ENCODE peak calls at places on chromosomes 12 and 14, in eight cellular contexts. One of them, this sample, is unnamed.

GRCh38 chr12:120194534-120195395 is at the start of gene GCN1:
- DNase-seq in thyroid gland: peak; percentile 81
- DNase-seq in dorsolateral prefrontal cortex: peak; percentile 87
- DNase-seq in mammary epithelial cell: peak; percentile 84
- DNase-seq in OCI-LY7: peak; percentile 86
- DNase-seq in AG09309: peak; percentile 21
- DNase-seq in tibial nerve: peak; percentile 70
- DNase-seq in fibroblast of pulmonary artery: peak; percentile 74
- DNase-seq in this sample: peak; percentile 80

GRCh38 chr12:12176402-12176801 is 90.4 kb downstream of the LRP6 start:
- DNase-seq in thyroid gland: no peak
- DNase-seq in dorsolateral prefrontal cortex: no peak
- DNase-seq in mammary epithelial cell: no peak
- DNase-seq in OCI-LY7: peak; percentile 52
- DNase-seq in AG09309: no peak
- DNase-seq in tibial nerve: no peak
- DNase-seq in fibroblast of pulmonary artery: no peak
- DNase-seq in this sample: no peak

GRCh38 chr12:132899033-132899432 is 11.6 kb upstream of the CHFR start:
- DNase-seq in thyroid gland: no peak
- DNase-seq in dorsolateral prefrontal cortex: no peak
- DNase-seq in mammary epithelial cell: peak; percentile 12
- DNase-seq in OCI-LY7: no peak
- DNase-seq in AG09309: no peak
- DNase-seq in tibial nerve: no peak
- DNase-seq in fibroblast of pulmonary artery: peak; percentile 19
- DNase-seq in this sample: no peak

GRCh38 chr12:27787559-27787958 is 7.5 kb upstream of the MANSC4 start:
- DNase-seq in thyroid gland: no peak
- DNase-seq in dorsolateral prefrontal cortex: no peak
- DNase-seq in mammary epithelial cell: no peak
- DNase-seq in OCI-LY7: no peak
- DNase-seq in AG09309: no peak
- DNase-seq in tibial nerve: no peak
- DNase-seq in fibroblast of pulmonary artery: no peak
- DNase-seq in this sample: no peak

GRCh38 chr12:74169607-74170006 is 368.0 kb upstream of the ATXN7L3B start:
- DNase-seq in thyroid gland: no peak
- DNase-seq in dorsolateral prefrontal cortex: no peak
- DNase-seq in mammary epithelial cell: no peak
- DNase-seq in OCI-LY7: no peak
- DNase-seq in AG09309: no peak
- DNase-seq in tibial nerve: no peak
- DNase-seq in fibroblast of pulmonary artery: no peak
- DNase-seq in this sample: no peak

GRCh38 chr12:103640831-103641230 is 53.8 kb downstream of the STAB2 start:
- DNase-seq in thyroid gland: no peak
- DNase-seq in dorsolateral prefrontal cortex: no peak
- DNase-seq in mammary epithelial cell: no peak
- DNase-seq in OCI-LY7: no peak
- DNase-seq in AG09309: no peak
- DNase-seq in tibial nerve: no peak
- DNase-seq in fibroblast of pulmonary artery: no peak
- DNase-seq in this sample: no peak

GRCh38 chr12:65459545-65459944 is 181.1 kb downstream of the MSRB3 start:
- DNase-seq in thyroid gland: no peak
- DNase-seq in dorsolateral prefrontal cortex: no peak
- DNase-seq in mammary epithelial cell: no peak
- DNase-seq in OCI-LY7: no peak
- DNase-seq in AG09309: no peak
- DNase-seq in tibial nerve: no peak
- DNase-seq in fibroblast of pulmonary artery: no peak
- DNase-seq in this sample: no peak

GRCh38 chr12:132494294-132495164 is 4.6 kb downstream of the FBRSL1 start:
- DNase-seq in thyroid gland: peak; percentile 78
- DNase-seq in dorsolateral prefrontal cortex: peak; percentile 70
- DNase-seq in mammary epithelial cell: no peak
- DNase-seq in OCI-LY7: no peak
- DNase-seq in AG09309: no peak
- DNase-seq in tibial nerve: no peak
- DNase-seq in fibroblast of pulmonary artery: no peak
- DNase-seq in this sample: no peak

GRCh38 chr12:130872179-130873096 is 572 bp downstream of the RAN start:
- DNase-seq in thyroid gland: peak; percentile 41
- DNase-seq in dorsolateral prefrontal cortex: peak; percentile 30
- DNase-seq in mammary epithelial cell: peak; percentile 27
- DNase-seq in OCI-LY7: peak; percentile 57
- DNase-seq in AG09309: no peak
- DNase-seq in tibial nerve: peak; percentile 9
- DNase-seq in fibroblast of pulmonary artery: peak; percentile 23
- DNase-seq in this sample: peak; percentile 13

GRCh38 chr14:64465856-64466554 is 706 bp downstream of the AKAP5 start:
- DNase-seq in thyroid gland: peak; percentile 25
- DNase-seq in dorsolateral prefrontal cortex: peak; percentile 57
- DNase-seq in mammary epithelial cell: no peak
- DNase-seq in OCI-LY7: no peak
- DNase-seq in AG09309: peak; percentile 2
- DNase-seq in tibial nerve: peak; percentile 35
- DNase-seq in fibroblast of pulmonary artery: peak; percentile 52
- DNase-seq in this sample: peak; percentile 60

GRCh38 chr12:88509851-88510250 is 70.4 kb downstream of the KITLG start:
- DNase-seq in thyroid gland: no peak
- DNase-seq in dorsolateral prefrontal cortex: no peak
- DNase-seq in mammary epithelial cell: no peak
- DNase-seq in OCI-LY7: no peak
- DNase-seq in AG09309: no peak
- DNase-seq in tibial nerve: no peak
- DNase-seq in fibroblast of pulmonary artery: no peak
- DNase-seq in this sample: no peak

GRCh38 chr12:113757223-113758002 is 208.7 kb downstream of the RBM19 start:
- DNase-seq in thyroid gland: no peak
- DNase-seq in dorsolateral prefrontal cortex: peak; percentile 89
- DNase-seq in mammary epithelial cell: peak; percentile 5
- DNase-seq in OCI-LY7: no peak
- DNase-seq in AG09309: no peak
- DNase-seq in tibial nerve: no peak
- DNase-seq in fibroblast of pulmonary artery: no peak
- DNase-seq in this sample: no peak

GRCh38 chr12:106315523-106315922 is 13.0 kb downstream of the TCP11L2 start:
- DNase-seq in thyroid gland: no peak
- DNase-seq in dorsolateral prefrontal cortex: no peak
- DNase-seq in mammary epithelial cell: no peak
- DNase-seq in OCI-LY7: no peak
- DNase-seq in AG09309: no peak
- DNase-seq in tibial nerve: no peak
- DNase-seq in fibroblast of pulmonary artery: no peak
- DNase-seq in this sample: no peak

GRCh38 chr12:21704847-21705246 is 47.2 kb upstream of the LDHB start:
- DNase-seq in thyroid gland: no peak
- DNase-seq in dorsolateral prefrontal cortex: no peak
- DNase-seq in mammary epithelial cell: no peak
- DNase-seq in OCI-LY7: no peak
- DNase-seq in AG09309: no peak
- DNase-seq in tibial nerve: no peak
- DNase-seq in fibroblast of pulmonary artery: no peak
- DNase-seq in this sample: no peak

GRCh38 chr14:105918496-105919262 is 392.3 kb downstream of the TMEM121 start:
- DNase-seq in thyroid gland: no peak
- DNase-seq in dorsolateral prefrontal cortex: no peak
- DNase-seq in mammary epithelial cell: no peak
- DNase-seq in OCI-LY7: no peak
- DNase-seq in AG09309: no peak
- DNase-seq in tibial nerve: no peak
- DNase-seq in fibroblast of pulmonary artery: no peak
- DNase-seq in this sample: no peak

GRCh38 chr12:80175307-80175930 is 76.1 kb downstream of the OTOGL start:
- DNase-seq in thyroid gland: peak; percentile 13
- DNase-seq in dorsolateral prefrontal cortex: no peak
- DNase-seq in mammary epithelial cell: peak; percentile 52
- DNase-seq in OCI-LY7: no peak
- DNase-seq in AG09309: no peak
- DNase-seq in tibial nerve: no peak
- DNase-seq in fibroblast of pulmonary artery: no peak
- DNase-seq in this sample: no peak

GRCh38 chr12:18165422-18165871 is 75.5 kb upstream of the RERGL start:
- DNase-seq in thyroid gland: no peak
- DNase-seq in dorsolateral prefrontal cortex: no peak
- DNase-seq in mammary epithelial cell: peak; percentile 70
- DNase-seq in OCI-LY7: peak; percentile 25
- DNase-seq in AG09309: no peak
- DNase-seq in tibial nerve: no peak
- DNase-seq in fibroblast of pulmonary artery: peak; percentile 57
- DNase-seq in this sample: peak; percentile 68

GRCh38 chr12:96208346-96208745 is 14.2 kb downstream of the ELK3 start:
- DNase-seq in thyroid gland: no peak
- DNase-seq in dorsolateral prefrontal cortex: no peak
- DNase-seq in mammary epithelial cell: peak; percentile 74
- DNase-seq in OCI-LY7: no peak
- DNase-seq in AG09309: peak; percentile 58
- DNase-seq in tibial nerve: no peak
- DNase-seq in fibroblast of pulmonary artery: peak; percentile 90
- DNase-seq in this sample: peak; percentile 73

GRCh38 chr12:7092229-7092985 is at the start of gene C1R:
- DNase-seq in thyroid gland: peak; percentile 67
- DNase-seq in dorsolateral prefrontal cortex: peak; percentile 69
- DNase-seq in mammary epithelial cell: peak; percentile 48
- DNase-seq in OCI-LY7: peak; percentile 59
- DNase-seq in AG09309: peak; percentile 78
- DNase-seq in tibial nerve: peak; percentile 93
- DNase-seq in fibroblast of pulmonary artery: peak; percentile 95
- DNase-seq in this sample: peak; percentile 82

GRCh38 chr12:6372403-6373003 is 2.9 kb downstream of the SCNN1A start:
- DNase-seq in thyroid gland: peak; percentile 40
- DNase-seq in dorsolateral prefrontal cortex: no peak
- DNase-seq in mammary epithelial cell: peak; percentile 92
- DNase-seq in OCI-LY7: no peak
- DNase-seq in AG09309: peak; percentile 62
- DNase-seq in tibial nerve: peak; percentile 52
- DNase-seq in fibroblast of pulmonary artery: peak; percentile 82
- DNase-seq in this sample: peak; percentile 83

GRCh38 chr14:34113051-34113511 is 162.2 kb upstream of the EGLN3 start:
- DNase-seq in thyroid gland: no peak
- DNase-seq in dorsolateral prefrontal cortex: no peak
- DNase-seq in mammary epithelial cell: peak; percentile 72
- DNase-seq in OCI-LY7: no peak
- DNase-seq in AG09309: peak; percentile 46
- DNase-seq in tibial nerve: no peak
- DNase-seq in fibroblast of pulmonary artery: peak; percentile 25
- DNase-seq in this sample: peak; percentile 3

DNA sequence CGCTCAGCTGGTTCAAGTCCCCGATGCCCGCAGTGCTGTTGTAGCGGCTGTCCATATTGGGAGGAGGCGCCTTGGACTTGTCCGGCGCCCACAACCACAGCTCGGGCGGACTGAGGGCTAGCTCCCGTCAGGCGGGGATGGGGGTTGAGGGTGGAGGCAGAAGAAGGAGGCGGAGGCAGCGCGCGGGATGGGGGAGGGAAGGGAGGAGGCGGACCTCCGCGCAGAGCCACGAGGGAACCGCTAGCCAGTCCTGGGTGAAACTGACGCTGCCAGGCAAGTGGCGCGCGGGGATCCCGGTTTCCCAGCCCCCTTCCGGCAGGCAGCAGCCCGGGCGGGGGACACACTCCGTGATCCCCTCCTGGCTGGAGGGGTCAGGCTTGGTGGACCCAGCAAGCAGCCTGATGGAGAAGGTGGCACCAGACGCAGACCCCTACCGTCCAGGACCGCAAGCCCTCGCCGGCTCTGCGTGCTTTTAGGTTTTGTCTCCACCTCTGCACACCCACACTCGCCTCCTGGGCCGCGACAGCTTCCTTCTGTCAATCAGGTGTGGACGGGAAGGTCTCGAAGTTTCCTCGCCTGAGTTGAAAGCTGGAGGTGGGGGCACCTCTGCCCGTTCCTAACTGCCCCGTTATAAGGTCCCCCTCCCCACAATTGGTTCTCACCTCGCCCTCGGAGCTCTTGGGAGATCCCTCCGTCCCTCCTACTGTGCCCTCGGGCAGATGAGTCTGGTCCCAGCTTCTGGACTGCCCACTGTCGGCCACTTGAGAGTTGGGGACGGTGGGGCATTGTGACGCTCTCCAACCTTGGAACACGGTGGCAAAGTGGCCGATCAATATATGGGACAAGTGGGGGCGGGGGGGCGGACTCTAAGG is at the start of gene CPNE8:
- DNase-seq in thyroid gland: peak; percentile 74
- DNase-seq in dorsolateral prefrontal cortex: peak; percentile 10
- DNase-seq in mammary epithelial cell: peak; percentile 76
- DNase-seq in OCI-LY7: no peak
- DNase-seq in AG09309: no peak
- DNase-seq in tibial nerve: peak; percentile 80
- DNase-seq in fibroblast of pulmonary artery: peak; percentile 81
- DNase-seq in this sample: peak; percentile 60
- H3K4me3 ChIP-seq in thyroid gland: peak within 1 kb of the TSS; percentile 67
- H3K4me3 ChIP-seq in dorsolateral prefrontal cortex: peak within 1 kb of the TSS; percentile 62
- H3K4me3 ChIP-seq in mammary epithelial cell: peak within 1 kb of the TSS; percentile 72
- H3K4me3 ChIP-seq in OCI-LY7: no peak within 1 kb of the TSS
- H3K4me3 ChIP-seq in AG09309: peak within 1 kb of the TSS; percentile 70
- H3K4me3 ChIP-seq in tibial nerve: peak within 1 kb of the TSS; percentile 77
- H3K4me3 ChIP-seq in fibroblast of pulmonary artery: peak within 1 kb of the TSS; percentile 79
- H3K4me3 ChIP-seq in this sample: peak within 1 kb of the TSS; percentile 55

DNA sequence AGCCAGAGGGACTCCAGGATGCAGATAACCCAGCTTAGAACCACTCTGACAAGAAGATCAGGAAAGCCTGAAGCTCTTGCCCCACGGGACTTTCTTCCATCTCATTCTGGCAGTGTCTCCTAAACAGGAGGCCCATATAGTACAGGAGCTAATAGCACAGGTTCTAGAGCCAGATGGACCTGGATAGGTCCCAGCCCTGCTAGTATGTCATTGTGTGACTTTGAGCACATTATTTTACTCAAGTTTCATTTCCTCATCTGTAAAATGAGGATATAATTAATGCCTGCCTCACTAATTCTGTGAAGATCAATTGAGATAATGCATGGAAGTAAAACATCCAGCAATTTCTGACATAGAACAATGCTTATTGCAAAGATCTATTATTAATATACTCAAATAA is 66.5 kb upstream of the GZMB start:
- DNase-seq in thyroid gland: no peak
- DNase-seq in dorsolateral prefrontal cortex: no peak
- DNase-seq in mammary epithelial cell: no peak
- DNase-seq in OCI-LY7: no peak
- DNase-seq in AG09309: no peak
- DNase-seq in tibial nerve: no peak
- DNase-seq in fibroblast of pulmonary artery: no peak
- DNase-seq in this sample: no peak
- TF ChIP-seq CTCF in thyroid gland: no peak
- TF ChIP-seq CTCF in dorsolateral prefrontal cortex: no peak
- TF ChIP-seq CTCF in mammary epithelial cell: no peak
- TF ChIP-seq CTCF in OCI-LY7: no peak
- TF ChIP-seq CTCF in AG09309: no peak
- TF ChIP-seq CTCF in tibial nerve: no peak
- TF ChIP-seq CTCF in fibroblast of pulmonary artery: no peak
- TF ChIP-seq CTCF in this sample: no peak

GRCh38 chr12:116138781-116139180 is 138.7 kb downstream of the MED13L start:
- DNase-seq in thyroid gland: no peak
- DNase-seq in dorsolateral prefrontal cortex: no peak
- DNase-seq in mammary epithelial cell: peak; percentile 61
- DNase-seq in OCI-LY7: no peak
- DNase-seq in AG09309: no peak
- DNase-seq in tibial nerve: no peak
- DNase-seq in fibroblast of pulmonary artery: no peak
- DNase-seq in this sample: no peak
- H3K4me3 ChIP-seq in thyroid gland: no peak overlapping the region
- H3K4me3 ChIP-seq in dorsolateral prefrontal cortex: no peak overlapping the region
- H3K4me3 ChIP-seq in mammary epithelial cell: no peak overlapping the region
- H3K4me3 ChIP-seq in OCI-LY7: no peak overlapping the region
- H3K4me3 ChIP-seq in AG09309: no peak overlapping the region
- H3K4me3 ChIP-seq in tibial nerve: no peak overlapping the region
- H3K4me3 ChIP-seq in fibroblast of pulmonary artery: no peak overlapping the region
- H3K4me3 ChIP-seq in this sample: no peak overlapping the region

GRCh38 chr14:20682435-20683124 is 1.8 kb upstream of the RNASE4 start:
- DNase-seq in thyroid gland: peak; percentile 94
- DNase-seq in dorsolateral prefrontal cortex: peak; percentile 91
- DNase-seq in mammary epithelial cell: peak; percentile 87
- DNase-seq in OCI-LY7: peak; percentile 68
- DNase-seq in AG09309: peak; percentile 79
- DNase-seq in tibial nerve: peak; percentile 86
- DNase-seq in fibroblast of pulmonary artery: peak; percentile 93
- DNase-seq in this sample: peak; percentile 95
- TF ChIP-seq CTCF in thyroid gland: no peak
- TF ChIP-seq CTCF in dorsolateral prefrontal cortex: no peak
- TF ChIP-seq CTCF in mammary epithelial cell: no peak
- TF ChIP-seq CTCF in OCI-LY7: no peak
- TF ChIP-seq CTCF in AG09309: no peak
- TF ChIP-seq CTCF in tibial nerve: peak; percentile 36
- TF ChIP-seq CTCF in fibroblast of pulmonary artery: no peak
- TF ChIP-seq CTCF in this sample: no peak

This sample was measured in astrocyte of the spinal cord.